ENCODE peak calls at places on chromosome 10, in four cellular contexts. Q is nephron progenitor cell, Z is progenitor cell of endocrine pancreas, F is endothelial cell. I is an unnamed sample.

GRCh38 chr10:110793887-110794286 is 77.8 kb upstream of the PDCD4 start:
- DNase-seq in Q (no peak), Z (no peak), F (no peak), I (no peak)

GRCh38 chr10:103193107-103193819 is at the start of gene NT5C2:
- DNase-seq in Q (peak; percentile 84), F (peak; percentile 83), Z (peak; percentile 60), I (peak; percentile 83)

GRCh38 chr10:10007972-10008371 is 1009.7 kb upstream of the CELF2 start:
- DNase-seq in Q (peak; percentile 4), Z (no peak), F (no peak), I (no peak)

GRCh38 chr10:49361735-49362568 is 33.9 kb downstream of the DRGX start:
- DNase-seq in Q (no peak), F (no peak), Z (no peak), I (no peak)

GRCh38 chr10:24721254-24722106 is 2.2 kb downstream of the ARHGAP21 start:
- DNase-seq in F (peak; percentile 11), Z (peak; percentile 30), Q (peak; percentile 53), I (no peak)

GRCh38 chr10:78301891-78302738 is 268.5 kb downstream of the RPS24 start:
- DNase-seq in Z (no peak), F (no peak), Q (no peak), I (no peak)

GRCh38 chr10:52615349-52615748 is 157.2 kb downstream of the MBL2 start:
- DNase-seq in F (no peak), Q (no peak), Z (no peak), I (no peak)

GRCh38 chr10:131778842-131779241 is 122.0 kb upstream of the PPP2R2D start:
- DNase-seq in F (no peak), Q (no peak), Z (no peak), I (no peak)

GRCh38 chr10:68559872-68560200 is 301 bp upstream of the TET1 start:
- DNase-seq in Q (no peak), Z (no peak), F (no peak), I (peak; percentile 48)

GRCh38 chr10:9833871-9834454 is 1183.7 kb upstream of the CELF2 start:
- DNase-seq in Z (no peak), Q (no peak), F (no peak), I (no peak)

GRCh38 chr10:110546077-110546476 is 21.4 kb upstream of the SMC3 start:
- DNase-seq in Z (no peak), F (no peak), Q (no peak), I (no peak)

GRCh38 chr10:86969421-86970041 is 1.2 kb downstream of the ADIRF start:
- DNase-seq in Q (no peak), F (no peak), Z (no peak), I (no peak)

GRCh38 chr10:76456190-76456589 is 1024.8 kb downstream of the LRMDA start:
- DNase-seq in Q (no peak), Z (no peak), F (no peak), I (no peak)

GRCh38 chr10:23337616-23338015 is 7.0 kb downstream of the C10orf67 start:
- DNase-seq in Z (no peak), F (no peak), Q (no peak), I (peak; percentile 28)

GRCh38 chr10:23341004-23341403 is 3.6 kb downstream of the C10orf67 start:
- DNase-seq in Q (no peak), Z (no peak), F (no peak), I (peak; percentile 37)

GRCh38 chr10:23338886-23339285 is 5.7 kb downstream of the C10orf67 start:
- DNase-seq in F (no peak), Q (no peak), Z (no peak), I (no peak)

GRCh38 chr10:23340346-23340745 is 4.3 kb downstream of the C10orf67 start:
- DNase-seq in Z (no peak), Q (no peak), F (no peak), I (no peak)

GRCh38 chr10:23338155-23338828 is 6.3 kb downstream of the C10orf67 start:
- DNase-seq in F (no peak), Z (no peak), Q (no peak), I (no peak)
- TF ChIP-seq CTCF in F (no peak), Z (peak; percentile 55), Q (no peak), I (no peak)

GRCh38 chr10:61586829-61587228 is 75.9 kb upstream of the CABCOCO1 start:
- DNase-seq in Z (no peak), F (no peak), Q (no peak), I (no peak)

GRCh38 chr10:61594430-61594829 is 68.3 kb upstream of the CABCOCO1 start:
- DNase-seq in Z (no peak), F (no peak), Q (no peak), I (no peak)

GRCh38 chr10:61589547-61590243 is 73.0 kb upstream of the CABCOCO1 start:
- DNase-seq in Q (no peak), Z (no peak), F (no peak), I (no peak)

GRCh38 chr10:61588770-61589211 is 73.9 kb upstream of the CABCOCO1 start:
- DNase-seq in Q (peak; percentile 9), Z (no peak), F (no peak), I (no peak)

DNA sequence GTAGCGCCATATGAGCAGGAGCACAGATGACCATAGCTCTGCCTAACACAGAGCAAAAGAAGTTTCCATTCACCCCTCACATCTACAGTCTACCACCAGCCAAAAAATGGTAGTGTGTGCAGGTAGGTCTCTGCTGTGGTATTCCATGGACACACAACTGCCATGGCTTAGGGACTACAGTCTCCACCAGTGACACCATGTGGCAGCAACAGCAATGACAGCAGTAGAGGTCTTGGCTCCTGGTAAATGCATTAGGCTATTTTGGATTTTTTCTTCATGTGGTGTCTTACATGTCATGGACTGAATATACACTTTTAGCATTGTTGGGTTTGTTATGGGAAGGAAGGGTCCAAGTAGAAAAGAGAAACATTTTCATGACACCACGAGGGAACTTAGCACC is 70.1 kb upstream of the CABCOCO1 start:
- DNase-seq in Q (peak; percentile 4), Z (no peak), F (peak; percentile 15), I (peak; percentile 17)
- TF ChIP-seq CTCF in Q (peak; percentile 41), Z (peak; percentile 37), F (peak; percentile 49), I (peak; percentile 32)

GRCh38 chr10:127813290-127813689 is 76.3 kb downstream of the FOXI2 start:
- DNase-seq in Q (no peak), Z (no peak), F (no peak), I (no peak)
- TF ChIP-seq CTCF in Q (peak; percentile 47), Z (peak; percentile 56), F (peak; percentile 40), I (no peak)

GRCh38 chr10:128729910-128730420 is 603.7 kb upstream of the MKI67 start:
- DNase-seq in F (no peak), Q (no peak), Z (no peak), I (no peak)

GRCh38 chr10:128730922-128731321 is 604.7 kb upstream of the MKI67 start:
- DNase-seq in F (no peak), Z (no peak), Q (no peak), I (no peak)

GRCh38 chr10:128725531-128725930 is 599.3 kb upstream of the MKI67 start:
- DNase-seq in Q (no peak), F (no peak), Z (no peak), I (no peak)

GRCh38 chr10:128723631-128724205 is 597.5 kb upstream of the MKI67 start:
- DNase-seq in Z (no peak), Q (no peak), F (no peak), I (no peak)

GRCh38 chr10:128727114-128727513 is 600.9 kb upstream of the MKI67 start:
- DNase-seq in Z (no peak), F (no peak), Q (no peak), I (no peak)
- TF ChIP-seq CTCF in Z (no peak), F (no peak), Q (no peak), I (no peak)

DNA sequence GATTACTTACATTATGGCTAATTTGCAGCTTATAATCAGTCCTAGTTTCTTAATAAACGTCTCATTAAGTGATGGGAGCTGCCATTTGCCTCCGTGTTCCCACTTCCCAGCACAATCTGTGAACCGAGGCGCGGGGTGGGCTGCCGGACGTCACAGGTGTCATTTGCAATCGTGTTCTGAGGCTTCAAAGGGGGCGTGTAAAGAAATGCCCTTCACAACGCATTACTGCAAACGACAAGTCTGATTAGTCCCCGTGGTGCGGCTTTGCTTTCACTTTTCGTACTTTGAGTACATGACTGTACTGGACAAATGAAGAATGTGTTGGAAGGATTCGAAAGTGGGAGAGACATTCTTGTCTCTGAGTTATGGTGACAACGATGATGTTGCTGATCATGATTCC is 614.2 kb upstream of the ADARB2 start:
- DNase-seq in Q (no peak), F (no peak), Z (no peak), I (no peak)
- TF ChIP-seq CTCF in Q (no peak), F (no peak), Z (no peak), I (no peak)

GRCh38 chr10:123897146-123897545 is 5.5 kb upstream of the CPXM2 start:
- DNase-seq in F (no peak), Q (no peak), Z (no peak), I (no peak)
- TF ChIP-seq CTCF in F (peak; percentile 48), Q (no peak), Z (peak; percentile 41), I (no peak)

GRCh38 chr10:63901228-63901627 is 380.0 kb downstream of the REEP3 start:
- DNase-seq in Z (no peak), Q (no peak), F (no peak), I (no peak)
- TF ChIP-seq CTCF in Z (peak; percentile 25), Q (peak; percentile 17), F (peak; percentile 44), I (peak; percentile 48)

GRCh38 chr10:119314061-119314460 is 106.7 kb downstream of the GRK5 start:
- DNase-seq in Q (no peak), F (no peak), Z (no peak), I (no peak)
- TF ChIP-seq CTCF in Q (no peak), F (no peak), Z (no peak), I (no peak)

GRCh38 chr10:27500886-27501285 is 3.2 kb upstream of the RAB18 start:
- DNase-seq in F (no peak), Q (no peak), Z (no peak), I (no peak)

GRCh38 chr10:27504897-27505457 is 873 bp downstream of the RAB18 start:
- DNase-seq in Z (no peak), Q (no peak), F (no peak), I (no peak)

GRCh38 chr10:27506280-27506679 is 2.2 kb downstream of the RAB18 start:
- DNase-seq in Q (no peak), F (no peak), Z (no peak), I (no peak)

GRCh38 chr10:27503498-27504006 is 552 bp upstream of the RAB18 start:
- DNase-seq in Z (no peak), F (no peak), Q (no peak), I (no peak)

DNA sequence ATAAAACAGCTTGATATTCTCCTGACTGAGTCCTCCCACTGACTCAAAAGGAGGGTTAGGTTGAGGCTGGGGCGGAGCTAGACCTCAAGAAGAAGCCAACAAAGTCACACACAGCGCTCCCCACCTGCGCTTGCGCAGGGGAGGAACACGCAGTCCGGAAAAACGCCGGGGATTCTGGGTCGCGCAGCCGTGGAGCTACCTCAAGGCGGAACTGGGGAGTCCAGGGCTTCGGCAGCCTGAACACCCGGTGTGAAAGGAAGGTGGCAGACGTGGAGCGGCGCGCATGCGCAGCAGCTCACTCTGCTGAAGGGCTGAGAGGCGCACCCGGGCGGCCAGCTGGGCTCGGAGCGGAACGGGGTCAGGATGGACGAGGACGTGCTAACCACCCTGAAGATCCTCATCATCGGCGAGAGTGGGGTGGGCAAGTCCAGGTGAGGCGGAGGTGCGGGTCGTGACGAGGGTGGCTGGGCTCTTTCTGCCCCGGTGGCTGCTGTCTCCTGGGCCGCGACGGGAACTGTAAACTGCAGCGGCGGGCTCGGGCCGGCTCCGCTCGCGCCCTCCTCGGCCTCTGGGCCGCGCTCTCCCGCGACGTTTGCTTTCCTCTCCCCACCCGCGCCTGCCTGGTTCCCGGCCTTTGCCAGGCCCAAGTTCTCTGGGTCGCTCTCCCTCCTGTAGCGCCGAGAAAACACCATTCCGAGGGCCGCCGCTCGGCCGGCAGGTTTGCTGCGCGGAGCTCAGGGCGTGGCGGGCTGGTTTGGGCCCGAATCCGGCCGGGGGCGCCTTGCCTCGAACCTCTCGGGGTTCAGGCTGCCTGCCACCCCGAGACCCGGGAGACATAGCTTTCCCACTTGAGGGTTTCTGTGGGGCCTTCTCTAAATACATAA is at the start of gene RAB18:
- DNase-seq in F (peak; percentile 93), Z (peak; percentile 96), Q (peak; percentile 95), I (peak; percentile 98)
- TF ChIP-seq CTCF in F (no peak), Z (no peak), Q (no peak), I (no peak)